ENCODE peak calls at places on chromosomes 7 and 10, in eight cellular contexts. G is foreskin fibroblast; W is sciatic nerve; B is NCI-H446; I is GM03348; M is stimulated activated CD4-positive, alpha-beta T cell treated with anti-CD3 and anti-CD28 coated beads, Interleukin-2, amount 100 ng/mL, for 48 hours; J is Right ventricle myocardium superior; T is stimulated activated CD8-positive, alpha-beta memory T cell treated with anti-CD3 and anti-CD28 coated beads, Interleukin-4, amount 100 ng/mL, for 1 hour. L is an unnamed sample.

GRCh38 chr10:15719899-15720634 is at the start of gene ITGA8:
- DNase-seq in M (no peak), B (no peak), T (no peak), J (peak; percentile 43), G (peak; percentile 44), W (no peak), I (peak; percentile 49), L (no peak)

GRCh38 chr7:90446137-90446899 is 23.1 kb upstream of the PTTG1IP2 start:
- DNase-seq in M (no peak), W (no peak), T (no peak), J (no peak), G (peak; percentile 18), B (no peak), I (no peak), L (no peak)

GRCh38 chr10:29428486-29428885 is 139.6 kb downstream of the LYZL1 start:
- DNase-seq in I (no peak), W (no peak), M (no peak), G (no peak), B (no peak), J (no peak), T (no peak), L (no peak)

GRCh38 chr7:100887186-100887954 is 2.1 kb downstream of the UFSP1 start:
- DNase-seq in T (no peak), W (no peak), J (peak; percentile 68), B (no peak), G (peak; percentile 22), M (no peak), I (no peak), L (peak; percentile 70)

GRCh38 chr10:7928511-7928910 is 110.2 kb downstream of the TAF3 start:
- DNase-seq in T (no peak), I (no peak), M (no peak), W (no peak), G (no peak), B (no peak), J (no peak), L (no peak)

GRCh38 chr10:88557659-88558058 is 25.5 kb downstream of the RNLS start:
- DNase-seq in W (no peak), G (peak; percentile 82), B (no peak), I (peak; percentile 36), T (no peak), J (no peak), M (no peak), L (no peak)

GRCh38 chr7:98051118-98051744 is 55.4 kb upstream of the LMTK2 start:
- DNase-seq in M (peak; percentile 65), T (peak; percentile 3), J (no peak), I (no peak), B (no peak), W (no peak), G (no peak), L (peak; percentile 23)

GRCh38 chr10:122034149-122034756 is 45.3 kb downstream of the TACC2 start:
- DNase-seq in B (no peak), T (no peak), G (peak; percentile 84), W (no peak), M (no peak), I (peak; percentile 43), J (no peak), L (no peak)

GRCh38 chr7:75963383-75963995 is 30.9 kb downstream of the TMEM120A start:
- DNase-seq in G (no peak), M (no peak), B (no peak), T (no peak), J (peak; percentile 52), W (no peak), I (no peak), L (no peak)

GRCh38 chr7:14839307-14839706 is 63.2 kb downstream of the DGKB start:
- DNase-seq in T (no peak), M (no peak), G (no peak), B (peak; percentile 40), J (no peak), I (no peak), W (no peak), L (no peak)

GRCh38 chr10:36003031-36003600 is 361.0 kb upstream of the FZD8 start:
- DNase-seq in G (no peak), J (no peak), M (no peak), B (no peak), W (no peak), I (no peak), T (no peak), L (no peak)

GRCh38 chr10:73802276-73802991 is 9.0 kb downstream of the NDST2 start:
- DNase-seq in M (no peak), B (no peak), W (no peak), T (no peak), G (no peak), J (peak; percentile 15), I (no peak), L (no peak)

GRCh38 chr10:124650820-124651401 is 93.3 kb downstream of the FAM53B start:
- DNase-seq in J (peak; percentile 38), I (no peak), M (no peak), G (no peak), W (no peak), B (no peak), T (peak; percentile 49), L (no peak)

GRCh38 chr10:126175586-126176258 is 212.6 kb downstream of the ADAM12 start:
- DNase-seq in G (peak; percentile 23), M (no peak), J (no peak), W (no peak), I (no peak), T (no peak), B (no peak), L (no peak)

GRCh38 chr7:131306777-131307176 is 20.9 kb upstream of the MKLN1 start:
- DNase-seq in M (no peak), I (no peak), B (no peak), W (no peak), J (no peak), T (no peak), G (no peak), L (no peak)

GRCh38 chr10:82981137-82981723 is 1106.2 kb downstream of the NRG3 start:
- DNase-seq in M (no peak), I (peak; percentile 20), T (no peak), J (no peak), B (peak; percentile 42), W (no peak), G (peak; percentile 75), L (no peak)

GRCh38 chr10:52284416-52285013 is 29.6 kb upstream of the DKK1 start:
- DNase-seq in M (no peak), I (no peak), G (no peak), W (no peak), B (no peak), J (no peak), T (no peak), L (no peak)

GRCh38 chr10:12431453-12432101 is 82.2 kb downstream of the CAMK1D start:
- DNase-seq in W (peak; percentile 31), G (no peak), I (no peak), B (no peak), M (no peak), T (no peak), J (no peak), L (no peak)

GRCh38 chr10:29926649-29927048 is 132.7 kb downstream of the JCAD start:
- DNase-seq in M (no peak), T (no peak), W (no peak), I (peak; percentile 54), B (no peak), J (peak; percentile 40), G (peak; percentile 68), L (no peak)

GRCh38 chr7:47799529-47799928 is 148.7 kb downstream of the PKD1L1 start:
- DNase-seq in B (no peak), M (no peak), G (no peak), J (no peak), I (no peak), T (no peak), W (no peak), L (no peak)